ENCODE peak calls at places on chromosomes 11 and 22, in ten cellular contexts. A is endodermal cell; S is heart right ventricle; C is activated CD4-positive, alpha-beta T cell treated with anti-CD3 and anti-CD28 coated beads, Interleukin-2, amount 50 U/mL, for 1 hour; F is kidney; P is fibroblast of lung; J is upper lobe of right lung; M is stimulated activated CD8-positive, alpha-beta memory T cell treated with anti-CD3 and anti-CD28 coated beads, Interleukin-15, amount 100 ng/mL, for 24 hours; L is SK-N-DZ; Q is type B pancreatic cell. Z is an unnamed sample.

GRCh38 chr11:65013692-65014145 is 241 bp upstream of the ARL2 start:
- DNase-seq in A (peak), S (peak), C (peak), F (peak), P (peak), J (peak), M (no peak), L (peak), Q (peak), Z (peak)

GRCh38 chr22:33747576-33748180 is 172.6 kb downstream of the LARGE1 start:
- DNase-seq in A (no peak), S (no peak), C (no peak), F (no peak), P (no peak), J (no peak), M (no peak), L (no peak), Q (no peak), Z (no peak)

GRCh38 chr11:27281276-27281675 is 81.7 kb downstream of the CCDC34 start:
- DNase-seq in A (no peak), S (no peak), C (no peak), F (no peak), P (peak), J (no peak), M (no peak), L (no peak), Q (no peak), Z (no peak)

GRCh38 chr22:20782083-20782482 is 8.2 kb downstream of the SERPIND1 start:
- DNase-seq in A (no peak), S (no peak), C (no peak), F (no peak), P (no peak), J (no peak), M (no peak), L (no peak), Q (no peak), Z (no peak)

GRCh38 chr22:25402501-25403283 is 161.8 kb upstream of the GRK3 start:
- DNase-seq in A (no peak), S (no peak), C (no peak), F (peak), P (peak), J (peak), M (no peak), L (no peak), Q (no peak), Z (no peak)

GRCh38 chr11:17649696-17650600 is 69.4 kb upstream of the MYOD1 start:
- DNase-seq in A (peak), S (no peak), C (no peak), F (no peak), P (peak), J (no peak), M (no peak), L (no peak), Q (no peak), Z (peak)

GRCh38 chr22:46614070-46614931 is 5.9 kb upstream of the GRAMD4 start:
- DNase-seq in A (no peak), S (no peak), C (peak), F (no peak), P (no peak), J (no peak), M (no peak), L (no peak), Q (no peak), Z (no peak)

GRCh38 chr11:105148241-105148640 is 8.7 kb upstream of the CARD18 start:
- DNase-seq in A (no peak), S (no peak), C (no peak), F (no peak), P (peak), J (no peak), M (no peak), L (no peak), Q (no peak), Z (no peak)

GRCh38 chr22:20926243-20926642 is 9.0 kb downstream of the CRKL start:
- DNase-seq in A (no peak), S (no peak), C (no peak), F (no peak), P (no peak), J (no peak), M (no peak), L (no peak), Q (no peak), Z (no peak)

GRCh38 chr22:30402036-30402759 is 5.4 kb downstream of the SEC14L2 start:
- DNase-seq in A (peak), S (no peak), C (no peak), F (no peak), P (peak), J (no peak), M (no peak), L (no peak), Q (no peak), Z (no peak)

GRCh38 chr11:134229131-134229790 is 4.8 kb downstream of the VPS26B start:
- DNase-seq in A (no peak), S (no peak), C (no peak), F (no peak), P (no peak), J (no peak), M (no peak), L (no peak), Q (no peak), Z (no peak)

GRCh38 chr22:38347181-38347943 is 30.1 kb upstream of the CSNK1E start:
- DNase-seq in A (peak), S (no peak), C (no peak), F (peak), P (no peak), J (peak), M (no peak), L (peak), Q (peak), Z (no peak)

GRCh38 chr11:78822931-78823423 is 248.3 kb upstream of the NARS2 start:
- DNase-seq in A (peak), S (peak), C (no peak), F (no peak), P (no peak), J (peak), M (no peak), L (no peak), Q (no peak), Z (no peak)

GRCh38 chr11:110805764-110806163 is 93.5 kb upstream of the ARHGAP20 start:
- DNase-seq in A (no peak), S (no peak), C (no peak), F (no peak), P (no peak), J (no peak), M (no peak), L (no peak), Q (no peak), Z (no peak)

GRCh38 chr11:63915961-63916836 is 765 bp downstream of the RCOR2 start:
- DNase-seq in A (peak), S (peak), C (peak), F (peak), P (no peak), J (no peak), M (no peak), L (peak), Q (no peak), Z (no peak)

GRCh38 chr11:22671751-22672150 is 5.3 kb downstream of the GAS2 start:
- DNase-seq in A (no peak), S (no peak), C (no peak), F (no peak), P (peak), J (no peak), M (no peak), L (no peak), Q (no peak), Z (no peak)

GRCh38 chr11:115590254-115590653 is 86.0 kb upstream of the CADM1 start:
- DNase-seq in A (no peak), S (no peak), C (no peak), F (no peak), P (no peak), J (no peak), M (no peak), L (peak), Q (no peak), Z (no peak)

GRCh38 chr22:45817705-45818104 is 146.1 kb downstream of the ATXN10 start:
- DNase-seq in A (no peak), S (no peak), C (no peak), F (no peak), P (no peak), J (no peak), M (no peak), L (no peak), Q (no peak), Z (no peak)

GRCh38 chr22:19691721-19692341 is 22.5 kb upstream of the SEPTIN5 start:
- DNase-seq in A (peak), S (no peak), C (no peak), F (no peak), P (peak), J (peak), M (no peak), L (no peak), Q (no peak), Z (peak)

GRCh38 chr22:38826386-38826785 is 17.4 kb downstream of the NPTXR start:
- DNase-seq in A (no peak), S (no peak), C (no peak), F (peak), P (no peak), J (no peak), M (no peak), L (no peak), Q (no peak), Z (no peak)

GRCh38 chr22:49533886-49534285 is 293.8 kb downstream of the BRD1 start:
- DNase-seq in A (no peak), S (no peak), C (no peak), F (peak), P (no peak), J (peak), M (no peak), L (peak), Q (no peak), Z (no peak)

GRCh38 chr22:42892571-42893316 is 35.7 kb upstream of the ARFGAP3 start:
- DNase-seq in A (no peak), S (no peak), C (no peak), F (no peak), P (no peak), J (no peak), M (no peak), L (no peak), Q (no peak), Z (no peak)

GRCh38 chr11:10674991-10675440 is 18.5 kb downstream of the IRAG1 start:
- DNase-seq in A (peak), S (peak), C (no peak), F (peak), P (no peak), J (no peak), M (no peak), L (no peak), Q (no peak), Z (no peak)

GRCh38 chr11:68127791-68128681 is 6.8 kb upstream of the CHKA start:
- DNase-seq in A (peak), S (peak), C (no peak), F (peak), P (peak), J (peak), M (no peak), L (no peak), Q (peak), Z (no peak)

GRCh38 chr11:1573077-1573846 is 1.2 kb upstream of the DUSP8 start:
- DNase-seq in A (peak), S (no peak), C (no peak), F (peak), P (no peak), J (peak), M (no peak), L (no peak), Q (no peak), Z (no peak)

GRCh38 chr11:128565881-128566280 is 21.5 kb downstream of the ETS1 start:
- DNase-seq in A (no peak), S (no peak), C (no peak), F (no peak), P (no peak), J (no peak), M (no peak), L (no peak), Q (no peak), Z (no peak)

GRCh38 chr11:108647387-108647700 is 17.5 kb upstream of the DDX10 start:
- DNase-seq in A (no peak), S (no peak), C (no peak), F (no peak), P (no peak), J (no peak), M (no peak), L (no peak), Q (no peak), Z (no peak)

GRCh38 chr11:79441159-79441875 is 487 bp upstream of the TENM4 start:
- DNase-seq in A (peak), S (no peak), C (no peak), F (no peak), P (peak), J (no peak), M (no peak), L (peak), Q (no peak), Z (no peak)

GRCh38 chr22:41445171-41446056 is 1.2 kb downstream of the TOB2 start:
- DNase-seq in A (peak), S (no peak), C (peak), F (peak), P (no peak), J (no peak), M (no peak), L (peak), Q (no peak), Z (no peak)

GRCh38 chr11:104164028-104164520 is at the start of gene PDGFD:
- DNase-seq in A (peak), S (peak), C (no peak), F (peak), P (peak), J (peak), M (peak), L (peak), Q (peak), Z (peak)

GRCh38 chr11:57546869-57547518 is 9.6 kb downstream of the SMTNL1 start:
- DNase-seq in A (peak), S (no peak), C (no peak), F (no peak), P (peak), J (peak), M (no peak), L (peak), Q (no peak), Z (no peak)

GRCh38 chr11:95849087-95849825 is 59.0 kb downstream of the CEP57 start:
- DNase-seq in A (peak), S (no peak), C (peak), F (no peak), P (peak), J (no peak), M (no peak), L (peak), Q (no peak), Z (peak)

GRCh38 chr22:43731986-43732385 is 80.1 kb downstream of the EFCAB6 start:
- DNase-seq in A (no peak), S (no peak), C (no peak), F (no peak), P (no peak), J (no peak), M (no peak), L (no peak), Q (no peak), Z (no peak)

GRCh38 chr11:102390667-102391449 is 43.8 kb downstream of the BIRC2 start:
- DNase-seq in A (peak), S (peak), C (peak), F (peak), P (peak), J (no peak), M (peak), L (peak), Q (no peak), Z (peak)

GRCh38 chr11:43557553-43558031 is 122.9 kb upstream of the HSD17B12 start:
- DNase-seq in A (peak), S (no peak), C (no peak), F (no peak), P (no peak), J (no peak), M (no peak), L (no peak), Q (no peak), Z (no peak)

GRCh38 chr11:117217141-117217609 is 14.7 kb downstream of the PCSK7 start:
- DNase-seq in A (no peak), S (peak), C (no peak), F (peak), P (peak), J (peak), M (no peak), L (no peak), Q (no peak), Z (no peak)

GRCh38 chr11:2298795-2299747 is 2.6 kb downstream of the C11orf21 start:
- DNase-seq in A (peak), S (no peak), C (no peak), F (peak), P (no peak), J (peak), M (no peak), L (peak), Q (peak), Z (no peak)

Z was measured in COLO829.